ENCODE peak calls at places on chromosomes 16 and 17, in four cellular contexts. R, Y, B and V are unnamed samples.

GRCh38 chr17:1764274-1764673 is 2.4 kb downstream of the SERPINF1 start:
- DNase-seq in R (peak; percentile 93), B (peak; percentile 25), Y (peak; percentile 90), V (peak; percentile 74)

GRCh38 chr17:732788-733720 is 658 bp downstream of the TLCD3A start:
- DNase-seq in Y (no peak), R (peak; percentile 75), B (no peak), V (peak; percentile 36)

GRCh38 chr16:70159355-70160348 is 13.9 kb upstream of the CLEC18C start:
- DNase-seq in R (no peak), Y (no peak), B (no peak), V (no peak)

GRCh38 chr16:50298075-50298460 is 31.7 kb downstream of the ADCY7 start:
- DNase-seq in B (no peak), R (peak; percentile 42), Y (no peak), V (no peak)

GRCh38 chr17:76772842-76773521 is 35.1 kb downstream of the MFSD11 start:
- DNase-seq in Y (no peak), R (no peak), B (peak; percentile 52), V (no peak)

GRCh38 chr16:54987081-54987480 is 56.4 kb downstream of the IRX5 start:
- DNase-seq in Y (no peak), R (no peak), B (no peak), V (no peak)

GRCh38 chr16:81551821-81552304 is 107.3 kb downstream of the CMIP start:
- DNase-seq in R (no peak), B (no peak), Y (no peak), V (peak; percentile 36)

GRCh38 chr17:42675984-42676423 is 790 bp downstream of the PLEKHH3 start:
- DNase-seq in R (peak; percentile 87), Y (peak; percentile 85), B (no peak), V (peak; percentile 67)

GRCh38 chr16:50195276-50195675 is 42.2 kb downstream of the TENT4B start:
- DNase-seq in R (no peak), B (no peak), Y (no peak), V (no peak)

GRCh38 chr16:74607310-74607966 is 524 bp upstream of the GLG1 start:
- DNase-seq in B (no peak), Y (no peak), R (no peak), V (no peak)

GRCh38 chr16:73213761-73214480 is 166.0 kb upstream of the ZFHX3 start:
- DNase-seq in Y (no peak), B (no peak), R (no peak), V (no peak)

GRCh38 chr17:68427575-68427974 is 29.7 kb downstream of the WIPI1 start:
- DNase-seq in B (no peak), Y (no peak), R (no peak), V (no peak)

GRCh38 chr17:68431045-68431608 is 26.2 kb downstream of the WIPI1 start:
- DNase-seq in R (no peak), B (no peak), Y (peak; percentile 34), V (no peak)

GRCh38 chr17:68429881-68430280 is 27.4 kb downstream of the WIPI1 start:
- DNase-seq in Y (no peak), R (no peak), B (no peak), V (no peak)

GRCh38 chr17:68425979-68426378 is 31.3 kb downstream of the WIPI1 start:
- DNase-seq in R (no peak), Y (no peak), B (no peak), V (no peak)

GRCh38 chr17:68428498-68429172 is 28.7 kb downstream of the WIPI1 start:
- DNase-seq in Y (peak; percentile 32), R (no peak), B (no peak), V (no peak)
- H3K36me3 ChIP-seq in Y (peaks cover 98% of the 10 kb centered on the region), R (peaks cover 45% of the 10 kb centered on the region), B (peaks cover 13% of the 10 kb centered on the region), V (peaks cover 100% of the 10 kb centered on the region)

GRCh38 chr16:64948056-64948455 is 173.8 kb downstream of the CDH11 start:
- DNase-seq in B (no peak), Y (no peak), R (no peak), V (no peak)
- H3K27ac ChIP-seq in B (no peak overlapping the region), Y (no peak overlapping the region), R (no peak overlapping the region), V (no peak overlapping the region)

GRCh38 chr16:88264641-88265285 is 118.0 kb upstream of the ZNF469 start:
- DNase-seq in Y (peak; percentile 99), B (peak; percentile 29), R (peak; percentile 99), V (peak; percentile 93)
- H3K4me3 ChIP-seq in Y (peak overlapping the region; percentile 19), B (no peak overlapping the region), R (peak overlapping the region; percentile 20), V (peak overlapping the region; percentile 34)

DNA sequence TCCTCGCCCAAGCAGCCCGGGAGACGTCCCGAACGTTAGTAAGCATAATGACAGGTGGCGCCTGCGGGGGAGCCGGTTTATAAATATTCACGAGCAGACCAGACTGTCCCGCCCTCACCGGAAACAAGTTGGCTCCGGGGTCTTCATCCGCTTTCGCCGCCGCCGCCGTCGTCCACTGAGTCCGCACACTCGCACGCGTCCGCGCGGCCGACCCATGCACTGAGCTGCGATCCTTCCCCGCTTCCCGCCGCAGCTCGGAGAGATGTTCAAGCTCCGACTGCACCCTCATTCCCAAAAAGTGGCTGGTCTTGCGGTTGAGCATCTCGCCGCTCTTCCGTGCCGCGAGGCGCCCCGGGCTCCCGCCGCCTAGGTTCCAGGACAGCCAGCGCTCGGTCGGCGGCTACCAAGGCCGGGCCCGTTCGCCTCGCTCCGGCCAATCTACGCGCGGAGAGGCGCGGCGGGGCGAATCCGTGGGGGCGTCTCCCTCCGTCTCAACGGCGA is 385 bp downstream of the CFAP119 start:
- DNase-seq in Y (no peak), B (peak; percentile 39), R (no peak), V (peak; percentile 18)
- H3K36me3 ChIP-seq in Y (peaks cover 27% of the 10 kb centered on the region), B (peaks cover 28% of the 10 kb centered on the region), R (peaks cover 25% of the 10 kb centered on the region), V (peaks cover 43% of the 10 kb centered on the region)

GRCh38 chr17:39062846-39063680 is 88.4 kb downstream of the PLXDC1 start:
- DNase-seq in Y (no peak), B (no peak), R (no peak), V (no peak)

GRCh38 chr17:39058524-39058923 is 91.3 kb upstream of the FBXO47 start:
- DNase-seq in Y (no peak), B (no peak), R (no peak), V (no peak)

GRCh38 chr17:39064814-39065213 is 86.6 kb downstream of the PLXDC1 start:
- DNase-seq in B (no peak), Y (no peak), R (no peak), V (no peak)

GRCh38 chr17:39064374-39064773 is 87.1 kb downstream of the PLXDC1 start:
- DNase-seq in R (no peak), Y (no peak), B (no peak), V (no peak)

GRCh38 chr17:39063681-39064069 is 87.8 kb downstream of the PLXDC1 start:
- DNase-seq in R (no peak), Y (no peak), B (no peak), V (no peak)
- H3K27ac ChIP-seq in R (no peak overlapping the region), Y (no peak overlapping the region), B (no peak overlapping the region), V (no peak overlapping the region)

GRCh38 chr16:14489460-14489859 is 140.6 kb downstream of the PARN start:
- DNase-seq in Y (no peak), R (no peak), B (no peak), V (no peak)

GRCh38 chr16:14487579-14487978 is 142.5 kb downstream of the PARN start:
- DNase-seq in R (no peak), Y (no peak), B (no peak), V (no peak)

GRCh38 chr16:14485811-14486519 is 144.1 kb downstream of the PARN start:
- DNase-seq in Y (no peak), B (no peak), R (no peak), V (no peak)

GRCh38 chr16:14485131-14485551 is 144.9 kb downstream of the PARN start:
- DNase-seq in R (no peak), Y (no peak), B (no peak), V (no peak)

GRCh38 chr16:14486520-14487303 is 143.3 kb downstream of the PARN start:
- DNase-seq in B (no peak), R (peak; percentile 94), Y (peak; percentile 90), V (peak; percentile 76)
- H3K4me3 ChIP-seq in B (no peak overlapping the region), R (peak overlapping the region; percentile 29), Y (peak overlapping the region; percentile 34), V (peak overlapping the region; percentile 65)